ENCODE peak calls at places on chromosomes 6 and 20, in five cellular contexts. I, T, U, M and E are unnamed samples.

GRCh38 chr20:64069614-64070243 is 6.7 kb downstream of the TCEA2 start:
- DNase-seq in U (no peak), I (no peak), T (no peak), M (no peak), E (no peak)

GRCh38 chr6:14743465-14744211 is 502.2 kb upstream of the JARID2 start:
- DNase-seq in U (peak), M (peak), T (peak), I (no peak), E (peak)

GRCh38 chr20:57006411-57007170 is 259.9 kb downstream of the BMP7 start:
- DNase-seq in T (no peak), M (no peak), I (no peak), U (no peak), E (no peak)

GRCh38 chr6:139655783-139656705 is 281.6 kb upstream of the CITED2 start:
- DNase-seq in U (no peak), T (no peak), M (no peak), I (peak), E (peak)

GRCh38 chr20:49161428-49162152 is 26.5 kb downstream of the STAU1 start:
- DNase-seq in U (no peak), T (no peak), M (no peak), I (no peak), E (peak)

GRCh38 chr6:98946266-98946817 is 1.4 kb downstream of the FBXL4 start:
- DNase-seq in U (no peak), M (no peak), T (no peak), I (no peak), E (no peak)

GRCh38 chr6:65538644-65539043 is 168.4 kb downstream of the EYS start:
- DNase-seq in T (no peak), U (no peak), M (no peak), I (no peak), E (no peak)

GRCh38 chr20:992801-993535 is 9.1 kb downstream of the RSPO4 start:
- DNase-seq in M (peak), T (no peak), I (no peak), U (no peak), E (no peak)

GRCh38 chr20:5127859-5128409 is 1.1 kb downstream of the CDS2 start:
- DNase-seq in M (no peak), T (no peak), U (no peak), I (no peak), E (no peak)

GRCh38 chr20:48403362-48403761 is 424.4 kb downstream of the PREX1 start:
- DNase-seq in T (no peak), M (no peak), I (no peak), U (no peak), E (no peak)

GRCh38 chr6:14881399-14881798 is 364.5 kb upstream of the JARID2 start:
- DNase-seq in I (no peak), U (no peak), T (peak), M (no peak), E (no peak)

GRCh38 chr20:38304845-38305447 is 990 bp downstream of the BPI start:
- DNase-seq in T (peak), I (no peak), M (peak), U (no peak), E (no peak)

GRCh38 chr6:118886641-118887040 is 7.3 kb upstream of the ASF1A start:
- DNase-seq in I (no peak), U (no peak), T (no peak), M (no peak), E (no peak)

GRCh38 chr20:58389324-58389967 is 417 bp downstream of the VAPB start:
- DNase-seq in U (peak), T (peak), M (no peak), I (peak), E (peak)

GRCh38 chr6:143901885-143902708 is 37.8 kb downstream of the ZC2HC1B start:
- DNase-seq in U (no peak), M (no peak), I (no peak), T (peak), E (peak)

GRCh38 chr20:45826381-45827019 is 612 bp downstream of the TNNC2 start:
- DNase-seq in T (peak), M (peak), I (no peak), U (no peak), E (no peak)

GRCh38 chr6:15166121-15166520 is 79.7 kb upstream of the JARID2 start:
- DNase-seq in T (no peak), U (no peak), I (no peak), M (no peak), E (no peak)

GRCh38 chr6:90322976-90323474 is 26.4 kb upstream of the BACH2 start:
- DNase-seq in M (no peak), I (no peak), T (no peak), U (no peak), E (no peak)

GRCh38 chr6:90314516-90314915 is 17.9 kb upstream of the BACH2 start:
- DNase-seq in U (no peak), T (no peak), I (no peak), M (no peak), E (no peak)

GRCh38 chr6:90319044-90319443 is 22.4 kb upstream of the BACH2 start:
- DNase-seq in T (peak), M (no peak), I (no peak), U (no peak), E (peak)

GRCh38 chr6:90315354-90315960 is 18.8 kb upstream of the BACH2 start:
- DNase-seq in U (no peak), I (no peak), T (no peak), M (no peak), E (no peak)

GRCh38 chr6:90319979-90320667 is 23.5 kb upstream of the BACH2 start:
- DNase-seq in U (no peak), M (no peak), I (no peak), T (no peak), E (no peak)
- H3K27ac ChIP-seq in U (no peak), M (no peak), I (no peak), T (no peak), E (no peak)

DNA sequence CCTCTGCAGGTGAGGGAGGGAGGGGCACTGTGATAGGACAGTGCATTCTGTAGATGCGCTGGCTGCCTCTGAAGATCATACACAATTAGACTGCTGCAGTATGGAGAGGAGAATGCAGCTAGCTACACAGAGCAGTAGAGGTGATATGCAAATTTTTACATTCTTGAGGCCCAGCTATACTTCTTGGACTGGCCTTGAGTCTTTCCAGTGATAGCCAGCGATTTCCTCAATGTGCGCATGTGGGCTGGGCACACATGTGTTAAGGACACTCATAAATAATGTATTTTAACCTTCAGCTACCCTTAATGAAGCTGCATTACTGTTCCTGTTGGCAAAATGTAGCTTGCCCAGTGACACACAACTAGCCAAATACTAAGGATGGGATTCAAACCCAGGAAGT is 19.0 kb downstream of the TTPAL start:
- DNase-seq in T (no peak), I (no peak), U (no peak), M (no peak), E (no peak)
- H3K27ac ChIP-seq in T (peak), I (no peak), U (no peak), M (peak), E (peak)

GRCh38 chr20:44477151-44477550 is 1.5 kb downstream of the TTPAL start:
- DNase-seq in M (no peak), T (no peak), I (no peak), U (no peak), E (no peak)
- H3K27ac ChIP-seq in M (peak), T (no peak), I (no peak), U (no peak), E (no peak)

GRCh38 chr20:31544600-31544999 is 30.4 kb downstream of the HM13 start:
- DNase-seq in I (no peak), T (no peak), U (no peak), M (no peak), E (no peak)
- H3K27ac ChIP-seq in I (no peak), T (peak), U (no peak), M (peak), E (peak)

DNA sequence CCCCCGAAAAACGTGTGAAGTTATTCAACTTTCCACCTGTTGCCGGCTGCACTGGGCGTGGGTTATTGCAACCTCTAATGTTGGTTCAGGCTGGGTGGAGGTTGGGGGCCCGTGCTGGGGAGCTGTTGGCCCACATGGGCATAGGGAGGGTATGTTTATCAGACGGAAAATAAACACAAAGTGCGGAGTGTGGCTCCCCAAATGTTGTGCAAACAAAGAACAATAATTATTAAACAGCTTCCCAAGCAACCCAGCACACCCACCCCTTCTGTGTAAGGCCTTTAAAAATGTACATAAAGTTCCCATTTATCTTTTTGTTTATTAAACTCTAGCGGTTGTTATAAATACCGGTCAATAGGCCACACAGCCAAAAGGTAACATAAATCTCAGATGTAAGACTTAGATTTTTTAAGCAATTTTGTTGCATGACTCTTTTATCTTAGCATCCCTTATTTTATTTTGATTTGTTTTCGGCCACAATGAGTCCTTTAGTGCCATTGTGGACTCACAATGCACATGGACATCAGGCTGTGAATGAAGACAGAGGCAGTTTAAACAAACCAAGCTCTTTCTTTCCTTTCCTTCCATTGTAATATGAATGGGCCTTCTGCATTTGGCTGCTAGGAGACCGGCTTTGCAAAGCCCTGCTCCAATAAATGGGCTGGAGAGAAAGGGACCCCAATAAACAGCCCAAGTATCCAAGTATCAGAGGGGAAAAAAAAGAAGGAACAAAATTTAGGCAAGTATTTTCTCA is 6.9 kb upstream of the DLL1 start:
- DNase-seq in U (no peak), I (no peak), M (no peak), T (no peak), E (no peak)
- H3K27ac ChIP-seq in U (no peak), I (peak), M (no peak), T (no peak), E (no peak)

DNA sequence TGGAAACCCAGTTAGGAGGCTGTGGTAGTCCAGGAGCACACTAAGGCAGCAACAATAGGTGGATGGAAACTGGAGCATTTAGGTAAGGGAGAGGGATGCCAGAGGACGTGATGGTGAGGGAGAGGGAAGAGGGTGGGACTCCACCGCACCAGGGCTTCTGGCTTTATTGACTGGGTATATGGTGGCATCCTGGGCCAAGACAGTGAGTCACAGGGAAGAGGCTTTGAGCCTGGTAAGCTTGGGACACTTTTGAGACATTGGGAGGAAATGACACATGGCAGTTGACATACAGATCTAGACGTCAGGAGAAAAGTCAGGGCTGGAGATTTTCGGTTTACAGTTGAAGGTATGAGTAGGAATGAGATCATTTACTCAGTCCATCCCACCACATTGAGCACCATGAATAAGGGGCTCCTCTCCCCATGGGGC is 14.9 kb downstream of the NT5E start:
- DNase-seq in I (no peak), M (no peak), T (peak), U (no peak), E (no peak)
- H3K27ac ChIP-seq in I (no peak), M (no peak), T (peak), U (no peak), E (no peak)

DNA sequence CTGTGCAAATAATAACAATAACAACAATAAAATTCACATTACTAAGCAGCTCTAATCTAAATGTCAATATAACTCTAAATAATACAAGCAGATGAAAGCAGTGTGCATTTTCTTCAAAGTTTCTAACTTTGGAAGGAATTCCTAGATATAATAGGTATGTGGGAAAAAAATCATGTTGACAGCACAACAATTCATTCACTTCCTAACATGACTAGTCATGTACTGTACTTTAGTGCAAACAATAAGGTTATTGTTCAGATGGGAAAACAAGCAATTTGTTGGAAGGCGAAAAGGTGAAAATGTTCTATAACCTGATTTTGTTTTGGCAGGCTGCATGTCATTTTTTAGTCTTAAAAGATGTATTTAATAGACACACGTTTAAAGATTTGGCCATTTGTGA is 484.3 kb upstream of the JAG1 start:
- DNase-seq in M (no peak), T (no peak), U (no peak), I (no peak), E (no peak)
- H3K27ac ChIP-seq in M (no peak), T (no peak), U (no peak), I (peak), E (no peak)

DNA sequence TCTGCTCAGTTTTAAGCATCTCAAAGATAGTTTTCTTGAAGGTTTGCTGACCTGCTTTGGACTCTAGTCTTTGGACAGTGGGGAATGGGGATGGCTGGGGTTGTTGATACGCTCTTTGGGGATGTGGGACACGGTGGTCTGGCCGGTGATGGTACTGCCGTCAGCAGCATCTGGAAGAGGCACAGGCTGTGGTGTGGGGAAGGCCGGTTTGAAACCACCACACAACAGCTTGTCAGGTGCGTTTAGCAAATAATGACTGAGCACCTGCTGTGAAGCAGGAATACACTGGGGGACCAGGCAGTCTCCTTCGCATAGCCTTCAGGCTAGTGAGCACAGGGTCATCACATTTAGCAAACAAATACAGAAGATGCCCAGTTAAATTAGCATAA is 94.1 kb downstream of the TMEM242 start:
- DNase-seq in I (no peak), T (no peak), M (no peak), U (no peak), E (no peak)
- H3K27ac ChIP-seq in I (no peak), T (no peak), M (no peak), U (no peak), E (no peak)

DNA sequence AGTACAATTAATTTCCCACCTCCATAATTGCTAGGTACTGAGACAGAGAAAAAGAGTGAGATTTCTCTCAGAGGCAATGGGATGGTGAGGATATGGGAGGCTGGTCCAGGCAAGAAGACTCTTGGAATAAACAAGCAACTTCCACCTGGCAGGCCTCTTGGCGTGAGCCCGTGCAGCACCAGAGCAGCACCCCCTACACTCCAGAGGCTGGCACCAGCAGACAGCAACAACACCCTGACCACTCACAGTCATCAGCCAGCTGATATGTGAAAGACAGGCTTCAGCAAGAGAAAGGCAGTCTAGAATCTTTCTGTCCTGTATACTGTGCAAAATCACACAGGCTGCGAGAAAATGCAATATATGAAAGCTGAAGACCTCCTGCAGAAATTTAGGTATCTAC is 59.7 kb downstream of the KIF13A start:
- DNase-seq in M (no peak), I (no peak), T (no peak), U (no peak), E (no peak)
- H3K27ac ChIP-seq in M (peak), I (peak), T (peak), U (no peak), E (no peak)